ENCODE peak calls at places on chromosomes 16 and 17, in four cellular contexts. B, R, H and Y are unnamed samples.

GRCh38 chr16:17002557-17002956 is 468.2 kb downstream of the XYLT1 start:
- DNase-seq in R (no peak), B (no peak), H (no peak), Y (no peak)

GRCh38 chr16:49998991-49999390 is 26.0 kb upstream of the CNEP1R1 start:
- DNase-seq in R (no peak), B (no peak), H (no peak), Y (no peak)

GRCh38 chr16:89444151-89444723 is 46.1 kb downstream of the ANKRD11 start:
- DNase-seq in R (no peak), B (peak), H (no peak), Y (no peak)

GRCh38 chr17:13513039-13513405 is 88.7 kb downstream of the HS3ST3A1 start:
- DNase-seq in R (no peak), B (peak), H (no peak), Y (no peak)

GRCh38 chr16:15690296-15690695 is 40.3 kb downstream of the NDE1 start:
- DNase-seq in B (no peak), H (no peak), R (no peak), Y (no peak)

GRCh38 chr17:13297198-13297597 is 279.4 kb upstream of the ELAC2 start:
- DNase-seq in H (no peak), B (no peak), R (no peak), Y (peak)

GRCh38 chr17:49832840-49833599 is 14.8 kb downstream of the TAC4 start:
- DNase-seq in H (no peak), R (no peak), B (peak), Y (no peak)

GRCh38 chr16:85437161-85438052 is 175.7 kb upstream of the GSE1 start:
- DNase-seq in B (peak), H (no peak), R (no peak), Y (no peak)

GRCh38 chr16:14366974-14367707 is 262.9 kb downstream of the PARN start:
- DNase-seq in B (no peak), R (no peak), H (no peak), Y (no peak)

GRCh38 chr16:23572394-23572793 is 14.9 kb downstream of the UBFD1 start:
- DNase-seq in B (no peak), H (no peak), R (no peak), Y (no peak)

GRCh38 chr17:46979023-46979870 is at the start of gene RPRML:
- DNase-seq in R (no peak), H (no peak), B (peak), Y (no peak)

GRCh38 chr17:75897076-75898019 is 597 bp upstream of the TRIM65 start:
- DNase-seq in B (no peak), R (no peak), H (no peak), Y (no peak)

GRCh38 chr16:9053006-9053601 is 38.3 kb upstream of the HAPSTR1 start:
- DNase-seq in H (no peak), B (peak), R (peak), Y (peak)

GRCh38 chr16:84423416-84423837 is 55.1 kb downstream of the ATP2C2 start:
- DNase-seq in R (no peak), B (peak), H (peak), Y (peak)

GRCh38 chr17:42408076-42408475 is 15.0 kb downstream of the CAVIN1 start:
- DNase-seq in B (peak), R (no peak), H (no peak), Y (no peak)

GRCh38 chr17:1089915-1090314 is 89.9 kb downstream of the ABR start:
- DNase-seq in R (no peak), B (no peak), H (no peak), Y (no peak)

GRCh38 chr17:69592692-69593350 is 178.3 kb downstream of the MAP2K6 start:
- DNase-seq in R (no peak), B (no peak), H (no peak), Y (no peak)

GRCh38 chr16:87017388-87018012 is 299.7 kb downstream of the C16orf95 start:
- DNase-seq in R (no peak), B (no peak), H (no peak), Y (no peak)

GRCh38 chr16:70512456-70512855 is 10.9 kb downstream of the COG4 start:
- DNase-seq in R (no peak), H (no peak), B (no peak), Y (no peak)

GRCh38 chr17:82418001-82418986 is at the start of the genes HEXD and OGFOD3:
- DNase-seq in B (peak), H (no peak), R (no peak), Y (peak)

GRCh38 chr16:67154578-67155304 is 3.9 kb upstream of the B3GNT9 start:
- DNase-seq in B (no peak), R (no peak), H (no peak), Y (no peak)

GRCh38 chr16:12339686-12340085 is 363.2 kb downstream of the SNX29 start:
- DNase-seq in R (no peak), H (no peak), B (no peak), Y (no peak)

GRCh38 chr16:57383276-57384247 is 11.3 kb downstream of the CX3CL1 start:
- DNase-seq in B (no peak), H (no peak), R (no peak), Y (peak)

GRCh38 chr16:50403491-50403890 is 34.7 kb upstream of the BRD7 start:
- DNase-seq in B (no peak), H (no peak), R (no peak), Y (no peak)

GRCh38 chr17:41647940-41648410 is 23.6 kb upstream of the KRT17 start:
- DNase-seq in B (peak), H (no peak), R (peak), Y (peak)

GRCh38 chr17:27520571-27521185 is 64.4 kb downstream of the KSR1 start:
- DNase-seq in R (no peak), H (no peak), B (no peak), Y (peak)

GRCh38 chr16:74073471-74073870 is 223.1 kb upstream of the PSMD7 start:
- DNase-seq in R (no peak), H (no peak), B (no peak), Y (no peak)

GRCh38 chr16:84689126-84689525 is 10.7 kb upstream of the USP10 start:
- DNase-seq in H (no peak), B (no peak), R (no peak), Y (no peak)

GRCh38 chr16:22660441-22661160 is 149.9 kb downstream of the NPIPB5 start:
- DNase-seq in H (no peak), B (no peak), R (no peak), Y (no peak)

GRCh38 chr17:76925333-76925935 is 57.2 kb downstream of the MGAT5B start:
- DNase-seq in B (no peak), R (no peak), H (no peak), Y (no peak)

GRCh38 chr17:76924345-76925332 is 56.4 kb downstream of the MGAT5B start:
- DNase-seq in B (no peak), H (no peak), R (no peak), Y (no peak)

GRCh38 chr17:76927982-76928381 is 59.8 kb downstream of the MGAT5B start:
- DNase-seq in B (no peak), R (no peak), H (no peak), Y (no peak)

GRCh38 chr17:76927577-76927976 is 59.4 kb downstream of the MGAT5B start:
- DNase-seq in H (no peak), R (no peak), B (no peak), Y (no peak)

DNA sequence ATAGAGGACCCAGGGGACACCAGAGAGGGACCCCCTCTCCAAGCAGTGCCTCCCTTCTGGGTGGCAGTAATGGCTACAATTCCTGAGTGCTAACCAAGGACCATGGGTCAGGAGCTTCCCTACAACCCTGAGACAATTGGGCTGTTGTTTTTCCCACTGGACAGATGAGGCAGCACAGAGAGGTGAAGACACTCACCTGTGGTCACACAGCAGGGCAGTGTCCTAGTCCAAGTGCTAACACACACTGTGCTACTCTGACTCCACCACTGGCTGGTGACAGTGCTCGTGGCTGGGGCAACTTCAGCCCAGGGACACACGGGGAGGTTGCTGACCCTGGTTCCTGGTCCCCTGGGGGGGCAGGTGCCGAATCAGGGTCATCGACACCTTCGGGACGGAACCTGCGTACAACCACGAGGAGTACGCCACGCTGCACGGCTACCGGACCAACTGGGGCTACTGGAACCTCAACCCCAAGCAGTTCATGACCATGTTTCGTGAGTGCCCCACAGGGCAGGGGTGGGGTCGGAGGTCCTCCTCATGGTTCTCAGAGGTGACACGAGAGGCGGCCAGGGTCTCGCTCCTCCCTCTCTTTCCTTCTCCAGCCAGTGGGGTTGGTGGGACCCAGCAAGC is 58.1 kb downstream of the MGAT5B start:
- DNase-seq in B (no peak), R (no peak), H (no peak), Y (no peak)
- TF ChIP-seq USF2 in B (no peak), R (no peak), H (no peak), Y (no peak)

DNA sequence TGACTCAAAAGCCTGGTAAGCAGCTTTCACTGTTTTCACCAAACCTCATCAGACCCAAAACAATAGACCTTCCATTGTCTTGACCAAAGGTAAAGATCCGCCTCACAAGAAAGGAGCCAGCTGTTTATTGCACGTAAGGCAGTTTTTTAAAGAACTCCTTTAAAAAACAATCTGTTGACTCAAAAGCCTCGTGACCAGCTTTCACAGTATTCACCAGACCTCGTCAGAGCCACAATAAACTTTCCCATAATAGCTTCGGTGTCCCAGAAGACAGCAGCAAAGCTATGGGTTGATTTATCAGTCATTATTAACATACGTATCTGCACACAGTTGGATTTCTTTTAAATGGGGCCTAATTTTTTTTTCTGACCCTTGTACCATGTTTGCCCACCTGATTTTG is 17.4 kb upstream of the HELZ start:
- DNase-seq in R (no peak), B (no peak), H (no peak), Y (no peak)
- TF ChIP-seq EZH2 in R (no peak), B (no peak), H (no peak), Y (no peak)

GRCh38 chr17:78707923-78708322 is 74.2 kb downstream of the CYTH1 start:
- DNase-seq in R (no peak), H (no peak), B (no peak), Y (no peak)

GRCh38 chr17:78704594-78704993 is 77.5 kb downstream of the CYTH1 start:
- DNase-seq in H (no peak), B (no peak), R (no peak), Y (no peak)

GRCh38 chr17:78705071-78705470 is 77.0 kb downstream of the CYTH1 start:
- DNase-seq in R (no peak), H (no peak), B (no peak), Y (no peak)

GRCh38 chr17:78707016-78707415 is 75.1 kb downstream of the CYTH1 start:
- DNase-seq in R (no peak), B (no peak), H (no peak), Y (no peak)

GRCh38 chr17:78706271-78706915 is 75.7 kb downstream of the CYTH1 start:
- DNase-seq in B (no peak), R (no peak), H (peak), Y (no peak)
- TF ChIP-seq USF2 in B (no peak), R (no peak), H (no peak), Y (no peak)

DNA sequence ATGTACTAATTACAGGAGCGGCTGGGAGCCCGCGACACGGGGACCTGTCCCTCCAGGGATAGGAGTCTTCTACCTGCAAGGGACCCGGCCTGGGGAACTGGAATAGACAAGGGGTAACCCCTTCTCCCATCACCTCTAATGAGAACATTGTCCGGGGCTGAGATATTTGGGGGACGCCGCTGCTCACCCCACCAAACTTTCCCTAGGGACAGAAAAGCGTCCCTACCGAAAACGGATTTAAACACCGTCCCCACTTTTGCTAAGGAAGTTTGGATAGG is 3.4 kb upstream of the SOX9 start:
- DNase-seq in H (no peak), B (no peak), R (no peak), Y (no peak)
- TF ChIP-seq EZH2 in H (peak), B (no peak), R (no peak), Y (no peak)

GRCh38 chr16:19805459-19806160 is 79.0 kb downstream of the GPRC5B start:
- DNase-seq in H (no peak), R (no peak), B (no peak), Y (no peak)

GRCh38 chr16:19809693-19810092 is 75.0 kb downstream of the GPRC5B start:
- DNase-seq in B (no peak), H (no peak), R (no peak), Y (no peak)

GRCh38 chr16:19810817-19811731 is 73.6 kb downstream of the GPRC5B start:
- DNase-seq in H (no peak), B (peak), R (no peak), Y (peak)

GRCh38 chr16:19809121-19809635 is 75.5 kb downstream of the GPRC5B start:
- DNase-seq in H (no peak), R (no peak), B (no peak), Y (no peak)

DNA sequence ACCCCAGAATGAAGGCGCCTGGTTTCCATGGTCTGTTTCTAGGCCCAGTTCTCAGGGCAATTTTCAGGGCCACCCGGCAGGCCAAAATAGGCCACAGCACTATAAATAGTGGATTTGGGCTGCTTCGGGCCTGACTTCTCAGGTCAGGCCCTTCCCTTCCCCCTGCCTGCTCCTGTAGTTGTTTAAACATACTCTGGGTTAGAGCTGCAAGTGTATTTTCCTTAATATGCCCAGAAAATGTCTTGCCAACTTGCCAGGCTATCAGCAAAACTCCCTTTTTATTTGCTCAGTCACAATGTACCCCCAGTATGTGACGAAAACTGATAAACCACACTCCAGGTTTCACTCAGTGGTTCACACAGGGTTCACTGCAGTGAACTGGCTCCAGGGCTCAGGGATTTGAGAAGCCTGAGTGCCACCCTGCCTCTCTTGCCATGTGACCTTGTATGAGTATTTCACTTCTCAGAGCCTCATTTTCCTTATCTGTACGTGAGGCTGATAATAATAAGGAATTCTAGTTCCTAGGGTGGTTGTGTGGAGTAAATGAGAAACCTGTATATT is 76.5 kb downstream of the GPRC5B start:
- DNase-seq in H (peak), B (no peak), R (no peak), Y (no peak)
- TF ChIP-seq USF2 in H (no peak), B (no peak), R (no peak), Y (no peak)

DNA sequence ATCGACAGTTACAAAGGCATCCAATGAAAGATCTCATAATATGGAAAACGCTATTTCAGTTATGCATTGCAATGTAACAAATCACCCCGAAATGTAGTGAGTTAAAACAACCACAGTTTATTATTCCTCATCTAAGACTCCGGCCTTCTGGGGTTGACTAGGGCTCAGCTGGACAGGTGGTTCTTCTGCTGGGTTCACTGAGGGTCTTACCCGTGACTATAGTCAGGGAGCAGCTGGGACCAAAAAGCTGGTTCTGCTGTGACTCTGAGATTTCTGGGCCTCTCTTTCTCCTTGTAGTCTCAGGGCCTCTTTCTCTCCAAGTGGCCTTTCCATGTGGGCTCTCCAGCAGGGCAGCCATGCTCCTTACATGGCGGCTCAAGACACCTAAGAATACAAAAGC is 196.0 kb downstream of the IRX3 start:
- DNase-seq in B (no peak), H (no peak), R (no peak), Y (no peak)
- TF ChIP-seq EZH2 in B (no peak), H (no peak), R (no peak), Y (no peak)